ENCODE peak calls at places on chromosomes 3 and 15, in eight cellular contexts. H is NCI-H1930, X is spleen, V is Caco-2, K is SHP77, D is heart right ventricle, S is HS-5, M is COR-L47. G is an unnamed sample.
A peak's percentile ranks its signal among the peaks of the same experiment; 100 is the strongest.

GRCh38 chr3:183253364-183253960 is 409 bp downstream of the B3GNT5 start:
- DNase-seq in H (no peak), X (peak; percentile 93), V (peak; percentile 49), K (no peak), D (peak; percentile 81), S (no peak), M (peak; percentile 41), G (peak; percentile 24)

GRCh38 chr15:75869446-75869845 is 26.2 kb downstream of the UBE2Q2 start:
- DNase-seq in H (no peak), X (no peak), V (no peak), K (no peak), D (no peak), S (no peak), M (no peak), G (no peak)

GRCh38 chr3:179671709-179672337 is 19.0 kb downstream of the USP13 start:
- DNase-seq in H (no peak), X (no peak), V (no peak), K (no peak), D (no peak), S (no peak), M (no peak), G (no peak)

GRCh38 chr3:170651260-170651845 is 65.5 kb upstream of the SLC7A14 start:
- DNase-seq in H (no peak), X (no peak), V (no peak), K (no peak), D (no peak), S (no peak), M (no peak), G (peak; percentile 40)

GRCh38 chr3:14791343-14791945 is 27.3 kb upstream of the FGD5 start:
- DNase-seq in H (peak; percentile 22), X (peak; percentile 80), V (peak; percentile 80), K (peak; percentile 50), D (peak; percentile 66), S (no peak), M (no peak), G (peak; percentile 70)

GRCh38 chr15:66096711-66097058 is 156.9 kb downstream of the MEGF11 start:
- DNase-seq in H (no peak), X (peak; percentile 23), V (no peak), K (no peak), D (no peak), S (no peak), M (no peak), G (no peak)

GRCh38 chr15:81064253-81064652 is 63.5 kb downstream of the TLNRD1 start:
- DNase-seq in H (no peak), X (no peak), V (no peak), K (no peak), D (no peak), S (no peak), M (no peak), G (no peak)

GRCh38 chr3:179526989-179527391 is 35.7 kb upstream of the ACTL6A start:
- DNase-seq in H (no peak), X (no peak), V (no peak), K (peak; percentile 61), D (peak; percentile 22), S (peak; percentile 14), M (peak; percentile 79), G (peak; percentile 41)

GRCh38 chr3:12120374-12121140 is 38.2 kb downstream of the TIMP4 start:
- DNase-seq in H (no peak), X (peak; percentile 76), V (no peak), K (no peak), D (no peak), S (no peak), M (no peak), G (no peak)

GRCh38 chr3:72999971-73000370 is 3.4 kb downstream of the PPP4R2 start:
- DNase-seq in H (no peak), X (no peak), V (no peak), K (no peak), D (no peak), S (no peak), M (no peak), G (no peak)

GRCh38 chr3:18424862-18425640 is at the start of gene SATB1:
- DNase-seq in H (peak; percentile 59), X (peak; percentile 95), V (peak; percentile 49), K (peak; percentile 83), D (peak; percentile 87), S (no peak), M (peak; percentile 76), G (peak; percentile 69)

GRCh38 chr15:40155270-40155910 is 5.5 kb upstream of the BUB1B start:
- DNase-seq in H (no peak), X (no peak), V (peak; percentile 13), K (no peak), D (no peak), S (no peak), M (peak; percentile 68), G (no peak)

GRCh38 chr3:184005981-184006507 is 11.6 kb downstream of the ABCC5 start:
- DNase-seq in H (no peak), X (peak; percentile 82), V (peak; percentile 18), K (peak; percentile 92), D (peak; percentile 66), S (no peak), M (peak; percentile 98), G (peak; percentile 68)

GRCh38 chr15:47756872-47757271 is 39.6 kb downstream of the SEMA6D start:
- DNase-seq in H (no peak), X (no peak), V (no peak), K (no peak), D (no peak), S (peak; percentile 74), M (no peak), G (no peak)

GRCh38 chr15:92627014-92627413 is 28.6 kb downstream of the FAM174B start:
- DNase-seq in H (no peak), X (peak; percentile 39), V (no peak), K (no peak), D (no peak), S (no peak), M (no peak), G (no peak)

GRCh38 chr3:63353383-63353782 is 75.3 kb downstream of the SYNPR start:
- DNase-seq in H (no peak), X (no peak), V (no peak), K (no peak), D (no peak), S (peak; percentile 59), M (no peak), G (no peak)

GRCh38 chr3:129605593-129606521 is 619 bp downstream of the PLXND1 start:
- DNase-seq in H (no peak), X (peak; percentile 87), V (peak; percentile 67), K (peak; percentile 54), D (peak; percentile 66), S (no peak), M (peak; percentile 90), G (peak; percentile 76)

GRCh38 chr3:182818296-182818978 is 25.1 kb downstream of the ATP11B start:
- DNase-seq in H (no peak), X (no peak), V (no peak), K (no peak), D (no peak), S (no peak), M (no peak), G (no peak)

GRCh38 chr3:4825572-4826236 is 153.5 kb upstream of the BHLHE40 start:
- DNase-seq in H (no peak), X (no peak), V (no peak), K (no peak), D (peak; percentile 48), S (no peak), M (no peak), G (no peak)

GRCh38 chr15:64583983-64584382 is 123.6 kb downstream of the ZNF609 start:
- DNase-seq in H (no peak), X (no peak), V (no peak), K (no peak), D (no peak), S (no peak), M (no peak), G (no peak)

GRCh38 chr15:78056714-78057269 is 20.7 kb downstream of the TBC1D2B start:
- DNase-seq in H (no peak), X (no peak), V (no peak), K (peak; percentile 27), D (no peak), S (no peak), M (no peak), G (no peak)

GRCh38 chr15:31325432-31325975 is 1.1 kb upstream of the KLF13 start:
- DNase-seq in H (no peak), X (peak; percentile 96), V (peak; percentile 43), K (peak; percentile 51), D (peak; percentile 88), S (no peak), M (peak; percentile 70), G (no peak)

GRCh38 chr3:10973196-10973595 is 19.4 kb upstream of the SLC6A1 start:
- DNase-seq in H (no peak), X (peak; percentile 36), V (no peak), K (no peak), D (no peak), S (no peak), M (no peak), G (no peak)

GRCh38 chr3:58688563-58688962 is 22.0 kb upstream of the FAM3D start:
- DNase-seq in H (no peak), X (no peak), V (no peak), K (peak; percentile 40), D (no peak), S (no peak), M (peak; percentile 53), G (no peak)

GRCh38 chr3:124201786-124202185 is 209.9 kb upstream of the ROPN1 start:
- DNase-seq in H (no peak), X (no peak), V (no peak), K (peak; percentile 5), D (peak; percentile 45), S (no peak), M (no peak), G (peak; percentile 86)

GRCh38 chr3:149494759-149495580 is 20.5 kb downstream of the TM4SF4 start:
- DNase-seq in H (no peak), X (no peak), V (no peak), K (no peak), D (no peak), S (peak; percentile 69), M (no peak), G (no peak)

GRCh38 chr3:49236226-49236625 is 40.8 kb downstream of the C3orf62 start:
- DNase-seq in H (no peak), X (no peak), V (no peak), K (no peak), D (no peak), S (no peak), M (no peak), G (no peak)

G was measured in BE2C.